ENCODE peak calls at places on chromosomes 16 and 17, in nine cellular contexts. H, R, D, Y, U, X, S, K and W are unnamed samples. For H3K9me3, the result is how much of the 10 kb centered on the place peaks cover.

GRCh38 chr16:62225675-62226074 is 189.4 kb upstream of the CDH8 start:
- DNase-seq in H (peak), R (peak), D (peak), Y (no peak), U (peak), X (no peak), S (no peak), K (no peak), W (no peak)

GRCh38 chr16:56558024-56558747 is 6.7 kb upstream of the MT4 start:
- DNase-seq in H (no peak), R (peak), D (no peak), Y (no peak), U (peak), X (peak), S (no peak), K (no peak), W (no peak)

GRCh38 chr16:80387308-80387921 is 153.4 kb upstream of the DYNLRB2 start:
- DNase-seq in H (no peak), R (no peak), D (no peak), Y (no peak), U (no peak), X (no peak), S (no peak), K (no peak), W (no peak)

GRCh38 chr17:58487589-58488427 is at the start of gene HSF5:
- DNase-seq in H (peak), R (peak), D (no peak), Y (no peak), U (no peak), X (no peak), S (no peak), K (peak), W (peak)

GRCh38 chr17:12618557-12618956 is 47.1 kb upstream of the MYOCD start:
- DNase-seq in H (no peak), R (peak), D (no peak), Y (no peak), U (no peak), X (peak), S (no peak), K (no peak), W (no peak)

GRCh38 chr17:39868554-39868942 is 546 bp downstream of the ZPBP2 start:
- DNase-seq in H (no peak), R (no peak), D (no peak), Y (no peak), U (no peak), X (no peak), S (no peak), K (peak), W (no peak)

GRCh38 chr16:939311-939710 is 31.5 kb downstream of the LMF1 start:
- DNase-seq in H (no peak), R (no peak), D (no peak), Y (no peak), U (no peak), X (no peak), S (no peak), K (peak), W (no peak)

GRCh38 chr17:32865141-32865540 is 11.8 kb downstream of the MYO1D start:
- DNase-seq in H (no peak), R (no peak), D (no peak), Y (no peak), U (no peak), X (no peak), S (no peak), K (no peak), W (no peak)

GRCh38 chr16:48811478-48811877 is 201.5 kb upstream of the N4BP1 start:
- DNase-seq in H (no peak), R (no peak), D (no peak), Y (no peak), U (no peak), X (no peak), S (no peak), K (no peak), W (no peak)

GRCh38 chr16:48481772-48482171 is 96.6 kb upstream of the SIAH1 start:
- DNase-seq in H (no peak), R (no peak), D (no peak), Y (no peak), U (no peak), X (no peak), S (no peak), K (no peak), W (no peak)

GRCh38 chr16:3097266-3097665 is 1.8 kb downstream of the ZSCAN10 start:
- DNase-seq in H (no peak), R (no peak), D (no peak), Y (no peak), U (no peak), X (no peak), S (no peak), K (peak), W (no peak)

GRCh38 chr16:30557397-30557949 is 701 bp downstream of the ZNF764 start:
- DNase-seq in H (no peak), R (peak), D (no peak), Y (peak), U (no peak), X (no peak), S (no peak), K (no peak), W (no peak)

GRCh38 chr17:73899839-73900238 is 255.6 kb upstream of the SDK2 start:
- DNase-seq in H (no peak), R (no peak), D (no peak), Y (no peak), U (no peak), X (no peak), S (no peak), K (no peak), W (no peak)

GRCh38 chr17:73901661-73902415 is 257.6 kb upstream of the SDK2 start:
- DNase-seq in H (peak), R (no peak), D (no peak), Y (no peak), U (no peak), X (no peak), S (no peak), K (peak), W (no peak)

GRCh38 chr17:73902416-73903181 is 258.4 kb upstream of the SDK2 start:
- DNase-seq in H (no peak), R (no peak), D (no peak), Y (no peak), U (no peak), X (no peak), S (no peak), K (no peak), W (no peak)

GRCh38 chr17:73901249-73901648 is 257.0 kb upstream of the SDK2 start:
- DNase-seq in H (no peak), R (no peak), D (no peak), Y (no peak), U (no peak), X (no peak), S (no peak), K (no peak), W (no peak)

GRCh38 chr17:73900516-73900915 is 256.3 kb upstream of the SDK2 start:
- DNase-seq in H (no peak), R (no peak), D (no peak), Y (no peak), U (no peak), X (no peak), S (no peak), K (no peak), W (no peak)
- H3K9me3 ChIP-seq in H (under half), R (under half), D (under half), Y (under half), U (under half), X (under half), S (under half), K (under half), W (under half)

GRCh38 chr17:16552637-16553045 is 16.4 kb downstream of the ZNF287 start:
- DNase-seq in H (no peak), R (no peak), D (no peak), Y (no peak), U (no peak), X (no peak), S (no peak), K (no peak), W (no peak)
- H3K9me3 ChIP-seq in H (half or more), R (under half), D (half or more), Y (half or more), U (half or more), X (half or more), S (under half), K (half or more), W (under half)

DNA sequence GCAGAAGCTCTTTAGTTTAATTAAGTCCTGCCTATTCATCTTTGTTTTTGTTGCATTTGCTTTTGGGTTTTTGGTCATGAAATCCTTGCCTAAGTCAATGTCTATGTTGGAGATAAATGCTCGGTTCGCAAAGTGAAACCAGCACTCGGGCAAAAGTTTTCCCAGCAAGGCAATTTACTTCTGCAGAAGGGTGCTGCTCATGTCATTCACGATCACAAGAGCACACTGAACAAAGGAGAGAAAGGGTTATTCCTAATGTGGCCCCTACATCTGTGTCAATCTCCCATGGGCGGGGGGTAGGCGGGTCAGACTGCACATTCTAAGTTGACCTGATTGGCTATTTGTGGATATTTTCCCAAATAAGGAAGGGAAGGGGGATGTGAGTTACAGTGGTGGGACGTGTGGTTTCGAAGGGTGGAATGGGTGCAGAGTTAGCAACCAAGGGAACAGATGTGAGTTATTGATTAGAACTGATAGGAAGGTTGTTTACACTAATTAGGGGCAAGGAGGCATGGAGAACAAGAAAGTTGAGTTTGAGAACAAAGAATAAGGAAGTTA is 23.0 kb downstream of the ATF7IP2 start:
- DNase-seq in H (no peak), R (peak), D (no peak), Y (no peak), U (no peak), X (no peak), S (no peak), K (no peak), W (no peak)
- H3K9me3 ChIP-seq in H (half or more), R (under half), D (half or more), Y (under half), U (under half), X (under half), S (under half), K (half or more), W (under half)

GRCh38 chr16:75118943-75119539 is 2.5 kb upstream of the LDHD start:
- DNase-seq in H (no peak), R (no peak), D (no peak), Y (no peak), U (no peak), X (no peak), S (no peak), K (no peak), W (no peak)

GRCh38 chr16:75120253-75120652 is 3.7 kb upstream of the LDHD start:
- DNase-seq in H (no peak), R (no peak), D (no peak), Y (no peak), U (no peak), X (no peak), S (no peak), K (no peak), W (no peak)

GRCh38 chr16:75127713-75128415 is 11.3 kb upstream of the LDHD start:
- DNase-seq in H (no peak), R (no peak), D (no peak), Y (no peak), U (no peak), X (no peak), S (no peak), K (no peak), W (no peak)

GRCh38 chr16:75121949-75122568 is 5.5 kb upstream of the LDHD start:
- DNase-seq in H (no peak), R (no peak), D (no peak), Y (no peak), U (no peak), X (no peak), S (no peak), K (no peak), W (no peak)

GRCh38 chr16:75122609-75123008 is 6.0 kb upstream of the LDHD start:
- DNase-seq in H (no peak), R (no peak), D (no peak), Y (no peak), U (no peak), X (no peak), S (no peak), K (no peak), W (no peak)
- H3K9me3 ChIP-seq in H (under half), R (under half), D (under half), Y (under half), U (under half), X (under half), S (under half), K (under half), W (under half)

GRCh38 chr17:48995332-48995870 is 1.8 kb upstream of the IGF2BP1 start:
- DNase-seq in H (no peak), R (no peak), D (no peak), Y (no peak), U (no peak), X (no peak), S (no peak), K (no peak), W (no peak)

GRCh38 chr17:48997103-48997826 is at the start of gene IGF2BP1:
- DNase-seq in H (no peak), R (peak), D (no peak), Y (no peak), U (no peak), X (peak), S (no peak), K (no peak), W (no peak)

GRCh38 chr17:48995871-48996695 is 1.1 kb upstream of the IGF2BP1 start:
- DNase-seq in H (no peak), R (no peak), D (no peak), Y (no peak), U (no peak), X (no peak), S (no peak), K (no peak), W (no peak)

GRCh38 chr17:48997827-48998556 is 807 bp downstream of the IGF2BP1 start:
- DNase-seq in H (no peak), R (peak), D (no peak), Y (no peak), U (no peak), X (no peak), S (no peak), K (no peak), W (no peak)

DNA sequence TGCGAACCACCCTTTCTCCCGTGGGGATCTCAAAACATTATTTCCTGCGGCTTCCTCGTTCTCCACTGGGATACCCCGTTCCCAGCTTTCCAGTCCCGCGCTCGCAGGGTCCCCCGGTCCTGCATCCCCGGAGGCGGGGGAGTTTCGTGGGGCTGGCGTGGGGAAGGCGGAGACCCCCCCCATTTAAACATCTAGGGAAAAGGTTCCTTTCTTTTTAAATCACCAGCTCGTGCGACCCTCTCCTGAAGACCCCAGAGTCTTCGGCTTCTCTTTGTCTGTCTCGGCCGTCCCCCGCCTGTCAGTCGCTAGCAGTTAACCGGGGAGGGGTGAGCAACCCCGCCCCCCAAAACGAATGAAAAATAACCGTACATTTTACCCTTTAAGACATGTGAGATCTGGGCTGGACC is 486 bp upstream of the IGF2BP1 start:
- DNase-seq in H (no peak), R (no peak), D (no peak), Y (no peak), U (no peak), X (no peak), S (no peak), K (no peak), W (no peak)
- H3K9me3 ChIP-seq in H (under half), R (under half), D (under half), Y (under half), U (under half), X (under half), S (under half), K (under half), W (under half)

DNA sequence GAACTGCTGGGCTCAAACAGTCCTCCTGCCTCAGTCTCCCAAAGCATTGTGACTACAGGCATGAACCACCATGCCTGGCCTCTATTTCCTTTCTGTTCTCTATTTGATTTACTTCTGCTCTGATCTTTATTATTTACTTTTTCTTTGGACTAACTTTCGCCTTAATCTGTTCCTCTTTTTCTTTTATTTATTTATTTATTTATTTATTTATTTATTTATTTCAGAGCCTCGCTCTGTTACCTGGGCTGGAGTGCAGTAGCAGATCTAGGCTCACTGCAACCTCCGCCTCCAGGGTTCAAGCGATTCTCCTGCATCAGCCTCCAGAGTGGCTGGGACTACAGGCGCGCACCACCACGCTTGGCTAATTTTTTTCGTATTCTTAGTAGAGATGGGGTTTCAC is 1158.3 kb upstream of the GOT2 start:
- DNase-seq in H (no peak), R (no peak), D (no peak), Y (no peak), U (no peak), X (no peak), S (no peak), K (no peak), W (no peak)
- H3K9me3 ChIP-seq in H (under half), R (under half), D (under half), Y (under half), U (under half), X (under half), S (under half), K (under half), W (under half)

GRCh38 chr16:67030221-67030962 is 1.4 kb downstream of the CBFB start:
- DNase-seq in H (no peak), R (no peak), D (no peak), Y (peak), U (no peak), X (no peak), S (no peak), K (peak), W (no peak)
- H3K9me3 ChIP-seq in H (under half), R (under half), D (under half), Y (under half), U (under half), X (under half), S (under half), K (under half), W (under half)

GRCh38 chr17:22515599-22515998 is 823.3 kb downstream of the KCNJ18 start:
- DNase-seq in H (no peak), R (no peak), D (no peak), Y (no peak), U (no peak), X (no peak), S (no peak), K (no peak), W (no peak)
- H3K9me3 ChIP-seq in H (under half), R (under half), D (under half), Y (under half), U (under half), X (under half), S (under half), K (under half), W (under half)

GRCh38 chr17:83196973-83197880 is 117.8 kb downstream of the METRNL start:
- DNase-seq in H (peak), R (no peak), D (peak), Y (peak), U (peak), X (no peak), S (no peak), K (peak), W (no peak)
- H3K9me3 ChIP-seq in H (under half), R (under half), D (under half), Y (under half), U (under half), X (under half), S (under half), K (under half), W (under half)